ENCODE peak calls at places on chromosomes 11 and 22, in nine cellular contexts. Z is RWPE1, P is prostate gland, N is left ventricle myocardium inferior, L is fibroblast of lung, D is uterus, S is lower lobe of right lung, B is cardiac muscle cell, U is colonic mucosa. O is an unnamed sample.

GRCh38 chr11:30377347-30377746 is 54.4 kb downstream of the ARL14EP start:
- DNase-seq in P (no peak), B (no peak), Z (peak), D (no peak), S (no peak), U (no peak), N (no peak), L (no peak), O (peak)

GRCh38 chr22:19360300-19360792 is 68.8 kb upstream of the CLTCL1 start:
- DNase-seq in S (no peak), U (no peak), L (no peak), D (no peak), N (no peak), P (no peak), Z (no peak), B (no peak), O (no peak)

GRCh38 chr22:32265882-32266767 is 11.0 kb upstream of the SLC5A4 start:
- DNase-seq in P (peak), D (peak), L (peak), U (peak), N (peak), S (peak), Z (peak), B (peak), O (peak)

GRCh38 chr22:25172153-25172552 is 27.5 kb upstream of the CRYBB3 start:
- DNase-seq in N (no peak), B (peak), L (no peak), S (no peak), Z (no peak), U (peak), P (peak), D (no peak), O (no peak)

GRCh38 chr22:44399196-44399837 is 86.6 kb upstream of the SHISAL1 start:
- DNase-seq in D (peak), U (no peak), P (no peak), L (no peak), Z (no peak), S (peak), N (no peak), B (no peak), O (no peak)

GRCh38 chr22:25008666-25009065 is 56.1 kb downstream of the KIAA1671 start:
- DNase-seq in L (no peak), B (no peak), Z (no peak), N (peak), P (no peak), D (no peak), S (no peak), U (no peak), O (peak)

GRCh38 chr11:118705111-118705741 is 25.8 kb upstream of the TREH start:
- DNase-seq in L (no peak), B (no peak), P (no peak), Z (no peak), N (no peak), S (peak), D (no peak), U (no peak), O (no peak)

GRCh38 chr11:68053117-68053516 is 14.3 kb downstream of the TCIRG1 start:
- DNase-seq in N (no peak), Z (no peak), B (no peak), U (no peak), S (no peak), D (no peak), P (no peak), L (no peak), O (no peak)

GRCh38 chr11:46170797-46171196 is 49.5 kb upstream of the PHF21A start:
- DNase-seq in U (no peak), D (no peak), S (no peak), P (no peak), B (no peak), N (no peak), L (no peak), Z (no peak), O (no peak)

GRCh38 chr11:127567237-127567932 is 566.8 kb upstream of the KIRREL3 start:
- DNase-seq in S (no peak), L (no peak), D (no peak), N (no peak), U (no peak), Z (no peak), B (no peak), P (no peak), O (no peak)

GRCh38 chr11:61075891-61076290 is 26.4 kb upstream of the CD5 start:
- DNase-seq in N (no peak), B (peak), Z (peak), U (peak), S (no peak), P (no peak), D (no peak), L (peak), O (peak)

GRCh38 chr11:73343076-73343833 is 32.9 kb upstream of the RELT start:
- DNase-seq in U (no peak), B (no peak), Z (no peak), N (no peak), L (no peak), P (no peak), S (no peak), D (no peak), O (no peak)

GRCh38 chr11:120192831-120193625 is 17.8 kb upstream of the OAF start:
- DNase-seq in B (no peak), Z (no peak), U (no peak), S (no peak), D (no peak), N (no peak), P (no peak), L (no peak), O (no peak)

GRCh38 chr11:370087-370941 is 1.0 kb downstream of the B4GALNT4 start:
- DNase-seq in S (peak), U (no peak), N (no peak), B (no peak), L (no peak), P (no peak), D (no peak), Z (no peak), O (no peak)
- H3K27ac ChIP-seq in S (no peak), U (no peak), N (no peak), B (no peak), L (no peak), P (no peak), D (peak), Z (peak), O (no peak)

GRCh38 chr11:75350743-75351540 is 519 bp downstream of the ARRB1 start:
- DNase-seq in S (peak), U (peak), Z (no peak), N (peak), B (peak), L (peak), P (peak), D (peak), O (no peak)
- TF ChIP-seq CTCF in S (peak), U (no peak), Z (no peak), N (no peak), B (peak), L (no peak), P (no peak), D (no peak), O (no peak)

DNA sequence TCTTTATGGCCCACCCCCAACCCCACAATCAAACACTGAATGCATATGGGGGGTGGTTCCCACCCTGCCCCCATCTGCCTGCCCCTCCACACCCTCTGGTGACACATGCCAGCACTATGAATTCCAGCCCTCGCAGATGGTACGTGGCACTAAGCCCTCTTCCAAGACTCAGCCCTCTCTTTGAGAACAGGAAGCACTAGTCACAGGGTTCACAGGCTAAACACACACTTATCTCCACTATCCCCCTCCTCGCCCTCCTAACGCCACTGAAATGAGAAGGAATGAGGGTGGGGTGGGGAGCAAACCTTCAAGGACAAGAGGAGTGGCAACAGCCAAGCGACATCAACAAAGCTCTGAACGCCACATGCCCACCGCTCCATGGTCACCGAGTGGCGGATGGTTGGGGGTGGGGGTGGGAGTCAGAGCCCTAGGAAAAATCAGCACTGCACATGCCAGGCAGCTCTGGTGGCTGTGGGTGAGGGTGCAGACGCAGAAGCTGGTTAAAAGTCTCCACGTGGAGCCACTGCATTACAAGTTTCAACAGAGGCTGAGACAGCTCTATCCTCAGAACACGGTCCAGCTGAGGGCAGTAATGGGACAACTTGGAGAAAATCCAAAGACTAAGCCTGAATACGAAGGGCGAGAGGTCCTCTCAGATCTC is 33.6 kb downstream of the TMEM184B start:
- DNase-seq in S (no peak), U (no peak), D (no peak), P (peak), N (no peak), Z (peak), B (peak), L (peak), O (peak)
- H3K27ac ChIP-seq in S (peak), U (peak), D (peak), P (peak), N (peak), Z (peak), B (peak), L (peak), O (peak)

GRCh38 chr11:43021466-43021865 is 290.3 kb upstream of the API5 start:
- DNase-seq in D (no peak), U (no peak), Z (no peak), L (no peak), N (no peak), P (no peak), S (no peak), B (no peak), O (no peak)
- TF ChIP-seq CTCF in D (no peak), U (no peak), Z (no peak), L (no peak), N (peak), P (no peak), S (no peak), B (no peak), O (no peak)